ENCODE peak calls at places on chromosome 4, in ten cellular contexts. One of them, this sample, is unnamed.

GRCh38 chr4:128513664-128514484 is 226.3 kb upstream of the PGRMC2 start:
- DNase-seq in GM12865: no peak
- DNase-seq in heart right ventricle: no peak
- DNase-seq in ascending aorta: no peak
- DNase-seq in prostate gland: no peak
- DNase-seq in astrocyte of the spinal cord: peak
- DNase-seq in uterus: no peak
- DNase-seq in glutamatergic neuron: no peak
- DNase-seq in PC-3: no peak
- DNase-seq in WTC11: no peak
- DNase-seq in this sample: no peak

GRCh38 chr4:141140271-141141205 is 7.3 kb upstream of the RNF150 start:
- DNase-seq in GM12865: no peak
- DNase-seq in heart right ventricle: no peak
- DNase-seq in ascending aorta: no peak
- DNase-seq in prostate gland: no peak
- DNase-seq in astrocyte of the spinal cord: peak
- DNase-seq in uterus: no peak
- DNase-seq in glutamatergic neuron: no peak
- DNase-seq in PC-3: no peak
- DNase-seq in WTC11: no peak
- DNase-seq in this sample: no peak

GRCh38 chr4:94722748-94723147 is 35.0 kb upstream of the BMPR1B start:
- DNase-seq in GM12865: no peak
- DNase-seq in heart right ventricle: no peak
- DNase-seq in ascending aorta: no peak
- DNase-seq in prostate gland: no peak
- DNase-seq in astrocyte of the spinal cord: no peak
- DNase-seq in uterus: no peak
- DNase-seq in glutamatergic neuron: no peak
- DNase-seq in PC-3: no peak
- DNase-seq in WTC11: no peak
- DNase-seq in this sample: no peak

GRCh38 chr4:184833046-184833838 is 7.5 kb upstream of the ACSL1 start:
- DNase-seq in GM12865: no peak
- DNase-seq in heart right ventricle: no peak
- DNase-seq in ascending aorta: no peak
- DNase-seq in prostate gland: no peak
- DNase-seq in astrocyte of the spinal cord: no peak
- DNase-seq in uterus: no peak
- DNase-seq in glutamatergic neuron: peak
- DNase-seq in PC-3: no peak
- DNase-seq in WTC11: no peak
- DNase-seq in this sample: no peak

GRCh38 chr4:151541438-151542071 is 132.6 kb downstream of the FHIP1A start:
- DNase-seq in GM12865: no peak
- DNase-seq in heart right ventricle: no peak
- DNase-seq in ascending aorta: no peak
- DNase-seq in prostate gland: peak
- DNase-seq in astrocyte of the spinal cord: peak
- DNase-seq in uterus: peak
- DNase-seq in glutamatergic neuron: peak
- DNase-seq in PC-3: peak
- DNase-seq in WTC11: no peak
- DNase-seq in this sample: no peak

GRCh38 chr4:87353592-87353991 is 30.9 kb upstream of the HSD17B13 start:
- DNase-seq in GM12865: peak
- DNase-seq in heart right ventricle: peak
- DNase-seq in ascending aorta: no peak
- DNase-seq in prostate gland: no peak
- DNase-seq in astrocyte of the spinal cord: peak
- DNase-seq in uterus: peak
- DNase-seq in glutamatergic neuron: peak
- DNase-seq in PC-3: peak
- DNase-seq in WTC11: peak
- DNase-seq in this sample: peak

GRCh38 chr4:12393631-12394262 is 965.1 kb upstream of the HS3ST1 start:
- DNase-seq in GM12865: no peak
- DNase-seq in heart right ventricle: no peak
- DNase-seq in ascending aorta: no peak
- DNase-seq in prostate gland: no peak
- DNase-seq in astrocyte of the spinal cord: no peak
- DNase-seq in uterus: no peak
- DNase-seq in glutamatergic neuron: no peak
- DNase-seq in PC-3: no peak
- DNase-seq in WTC11: no peak
- DNase-seq in this sample: no peak

GRCh38 chr4:140851032-140851636 is 94.9 kb upstream of the TBC1D9 start:
- DNase-seq in GM12865: peak
- DNase-seq in heart right ventricle: no peak
- DNase-seq in ascending aorta: no peak
- DNase-seq in prostate gland: peak
- DNase-seq in astrocyte of the spinal cord: peak
- DNase-seq in uterus: peak
- DNase-seq in glutamatergic neuron: no peak
- DNase-seq in PC-3: peak
- DNase-seq in WTC11: peak
- DNase-seq in this sample: peak

GRCh38 chr4:124097447-124097846 is 615.1 kb downstream of the ANKRD50 start:
- DNase-seq in GM12865: no peak
- DNase-seq in heart right ventricle: no peak
- DNase-seq in ascending aorta: no peak
- DNase-seq in prostate gland: no peak
- DNase-seq in astrocyte of the spinal cord: no peak
- DNase-seq in uterus: no peak
- DNase-seq in glutamatergic neuron: no peak
- DNase-seq in PC-3: no peak
- DNase-seq in WTC11: no peak
- DNase-seq in this sample: no peak

GRCh38 chr4:109434007-109434792 is 585 bp downstream of the SEC24B start:
- DNase-seq in GM12865: peak
- DNase-seq in heart right ventricle: peak
- DNase-seq in ascending aorta: no peak
- DNase-seq in prostate gland: peak
- DNase-seq in astrocyte of the spinal cord: peak
- DNase-seq in uterus: peak
- DNase-seq in glutamatergic neuron: peak
- DNase-seq in PC-3: peak
- DNase-seq in WTC11: peak
- DNase-seq in this sample: peak

GRCh38 chr4:174713821-174714220 is 115.2 kb downstream of the GLRA3 start:
- DNase-seq in GM12865: no peak
- DNase-seq in heart right ventricle: no peak
- DNase-seq in ascending aorta: no peak
- DNase-seq in prostate gland: no peak
- DNase-seq in astrocyte of the spinal cord: no peak
- DNase-seq in uterus: no peak
- DNase-seq in glutamatergic neuron: no peak
- DNase-seq in PC-3: no peak
- DNase-seq in WTC11: no peak
- DNase-seq in this sample: no peak

GRCh38 chr4:677431-678293 is 3.3 kb downstream of the MYL5 start:
- DNase-seq in GM12865: peak
- DNase-seq in heart right ventricle: no peak
- DNase-seq in ascending aorta: no peak
- DNase-seq in prostate gland: peak
- DNase-seq in astrocyte of the spinal cord: no peak
- DNase-seq in uterus: no peak
- DNase-seq in glutamatergic neuron: peak
- DNase-seq in PC-3: peak
- DNase-seq in WTC11: no peak
- DNase-seq in this sample: no peak

GRCh38 chr4:182901337-182901736 is 15.8 kb downstream of the DCTD start:
- DNase-seq in GM12865: no peak
- DNase-seq in heart right ventricle: no peak
- DNase-seq in ascending aorta: no peak
- DNase-seq in prostate gland: no peak
- DNase-seq in astrocyte of the spinal cord: no peak
- DNase-seq in uterus: no peak
- DNase-seq in glutamatergic neuron: peak
- DNase-seq in PC-3: no peak
- DNase-seq in WTC11: no peak
- DNase-seq in this sample: no peak

GRCh38 chr4:155973639-155974475 is 20.2 kb upstream of the CTSO start:
- DNase-seq in GM12865: peak
- DNase-seq in heart right ventricle: no peak
- DNase-seq in ascending aorta: no peak
- DNase-seq in prostate gland: no peak
- DNase-seq in astrocyte of the spinal cord: peak
- DNase-seq in uterus: no peak
- DNase-seq in glutamatergic neuron: no peak
- DNase-seq in PC-3: peak
- DNase-seq in WTC11: no peak
- DNase-seq in this sample: no peak

DNA sequence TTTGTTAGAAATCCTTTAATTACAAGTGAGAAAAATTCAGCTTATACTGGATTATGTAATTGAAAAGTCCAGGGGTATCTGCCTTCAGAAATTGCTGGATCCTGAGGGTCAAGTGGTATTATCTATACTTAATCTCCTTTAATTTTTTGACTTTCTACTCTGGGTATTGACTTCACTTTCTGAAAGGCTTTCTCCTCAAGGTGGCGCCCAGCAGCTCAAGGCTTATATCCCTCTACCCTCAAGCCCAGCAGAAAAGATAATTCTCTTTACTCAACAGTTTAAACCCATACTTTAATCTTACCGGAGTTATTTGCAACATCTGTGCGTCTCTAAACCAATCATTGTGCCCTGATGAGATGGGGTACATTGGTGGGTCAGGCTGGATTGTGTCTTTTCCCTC is 129.5 kb downstream of the LARP7 start:
- DNase-seq in GM12865: peak
- DNase-seq in heart right ventricle: no peak
- DNase-seq in ascending aorta: no peak
- DNase-seq in prostate gland: no peak
- DNase-seq in astrocyte of the spinal cord: peak
- DNase-seq in uterus: no peak
- DNase-seq in glutamatergic neuron: peak
- DNase-seq in PC-3: peak
- DNase-seq in WTC11: peak
- DNase-seq in this sample: peak
- TF ChIP-seq CTCF in GM12865: peak
- TF ChIP-seq CTCF in heart right ventricle: no peak
- TF ChIP-seq CTCF in ascending aorta: no peak
- TF ChIP-seq CTCF in prostate gland: no peak
- TF ChIP-seq CTCF in astrocyte of the spinal cord: peak
- TF ChIP-seq CTCF in uterus: peak
- TF ChIP-seq CTCF in glutamatergic neuron: no peak
- TF ChIP-seq CTCF in PC-3: peak
- TF ChIP-seq CTCF in WTC11: no peak
- TF ChIP-seq CTCF in this sample: peak

GRCh38 chr4:136687118-136687517 is 845.2 kb downstream of the PCDH18 start:
- DNase-seq in GM12865: peak
- DNase-seq in heart right ventricle: no peak
- DNase-seq in ascending aorta: no peak
- DNase-seq in prostate gland: no peak
- DNase-seq in astrocyte of the spinal cord: no peak
- DNase-seq in uterus: no peak
- DNase-seq in glutamatergic neuron: no peak
- DNase-seq in PC-3: no peak
- DNase-seq in WTC11: peak
- DNase-seq in this sample: no peak
- TF ChIP-seq CTCF in GM12865: no peak
- TF ChIP-seq CTCF in heart right ventricle: no peak
- TF ChIP-seq CTCF in ascending aorta: no peak
- TF ChIP-seq CTCF in prostate gland: no peak
- TF ChIP-seq CTCF in astrocyte of the spinal cord: peak
- TF ChIP-seq CTCF in uterus: no peak
- TF ChIP-seq CTCF in glutamatergic neuron: no peak
- TF ChIP-seq CTCF in PC-3: no peak
- TF ChIP-seq CTCF in WTC11: peak
- TF ChIP-seq CTCF in this sample: no peak

GRCh38 chr4:55186123-55186522 is 60.7 kb upstream of the KDR start:
- DNase-seq in GM12865: no peak
- DNase-seq in heart right ventricle: no peak
- DNase-seq in ascending aorta: no peak
- DNase-seq in prostate gland: no peak
- DNase-seq in astrocyte of the spinal cord: no peak
- DNase-seq in uterus: no peak
- DNase-seq in glutamatergic neuron: no peak
- DNase-seq in PC-3: peak
- DNase-seq in WTC11: no peak
- DNase-seq in this sample: no peak

GRCh38 chr4:55183926-55184599 is 58.7 kb upstream of the KDR start:
- DNase-seq in GM12865: no peak
- DNase-seq in heart right ventricle: no peak
- DNase-seq in ascending aorta: no peak
- DNase-seq in prostate gland: no peak
- DNase-seq in astrocyte of the spinal cord: peak
- DNase-seq in uterus: peak
- DNase-seq in glutamatergic neuron: no peak
- DNase-seq in PC-3: peak
- DNase-seq in WTC11: peak
- DNase-seq in this sample: no peak

GRCh38 chr4:55181606-55182005 is 56.2 kb upstream of the KDR start:
- DNase-seq in GM12865: no peak
- DNase-seq in heart right ventricle: no peak
- DNase-seq in ascending aorta: no peak
- DNase-seq in prostate gland: no peak
- DNase-seq in astrocyte of the spinal cord: peak
- DNase-seq in uterus: no peak
- DNase-seq in glutamatergic neuron: no peak
- DNase-seq in PC-3: peak
- DNase-seq in WTC11: no peak
- DNase-seq in this sample: no peak

GRCh38 chr4:55186700-55187099 is 61.3 kb upstream of the KDR start:
- DNase-seq in GM12865: no peak
- DNase-seq in heart right ventricle: no peak
- DNase-seq in ascending aorta: no peak
- DNase-seq in prostate gland: no peak
- DNase-seq in astrocyte of the spinal cord: no peak
- DNase-seq in uterus: no peak
- DNase-seq in glutamatergic neuron: no peak
- DNase-seq in PC-3: no peak
- DNase-seq in WTC11: no peak
- DNase-seq in this sample: no peak

GRCh38 chr4:55184600-55185523 is 59.5 kb upstream of the KDR start:
- DNase-seq in GM12865: peak
- DNase-seq in heart right ventricle: no peak
- DNase-seq in ascending aorta: no peak
- DNase-seq in prostate gland: peak
- DNase-seq in astrocyte of the spinal cord: peak
- DNase-seq in uterus: no peak
- DNase-seq in glutamatergic neuron: no peak
- DNase-seq in PC-3: peak
- DNase-seq in WTC11: peak
- DNase-seq in this sample: peak
- TF ChIP-seq CTCF in GM12865: peak
- TF ChIP-seq CTCF in heart right ventricle: peak
- TF ChIP-seq CTCF in ascending aorta: no peak
- TF ChIP-seq CTCF in prostate gland: peak
- TF ChIP-seq CTCF in astrocyte of the spinal cord: peak
- TF ChIP-seq CTCF in uterus: no peak
- TF ChIP-seq CTCF in glutamatergic neuron: no peak
- TF ChIP-seq CTCF in PC-3: peak
- TF ChIP-seq CTCF in WTC11: peak
- TF ChIP-seq CTCF in this sample: no peak

DNA sequence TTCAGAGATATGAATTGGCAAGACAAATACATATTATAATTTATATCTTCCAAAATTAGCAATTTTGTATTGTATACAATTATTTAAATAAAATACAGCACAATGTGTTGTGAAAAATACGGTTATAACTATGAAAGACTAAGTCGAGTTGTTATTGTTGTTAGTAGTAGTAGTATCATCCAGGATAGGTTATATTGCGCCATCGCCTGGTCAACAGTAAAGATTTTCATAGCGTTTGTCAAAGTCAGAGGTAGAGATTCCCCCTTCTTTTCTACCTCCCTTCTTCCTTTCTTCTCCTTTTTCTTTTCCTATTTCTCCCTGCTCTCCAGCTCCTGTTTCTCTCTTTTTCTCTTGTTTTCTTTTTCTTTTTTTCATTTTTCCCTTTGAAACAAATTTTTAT is 499.1 kb upstream of the EPHA5 start:
- DNase-seq in GM12865: no peak
- DNase-seq in heart right ventricle: no peak
- DNase-seq in ascending aorta: no peak
- DNase-seq in prostate gland: no peak
- DNase-seq in astrocyte of the spinal cord: peak
- DNase-seq in uterus: no peak
- DNase-seq in glutamatergic neuron: peak
- DNase-seq in PC-3: peak
- DNase-seq in WTC11: no peak
- DNase-seq in this sample: no peak
- TF ChIP-seq CTCF in GM12865: no peak
- TF ChIP-seq CTCF in heart right ventricle: no peak
- TF ChIP-seq CTCF in ascending aorta: no peak
- TF ChIP-seq CTCF in prostate gland: no peak
- TF ChIP-seq CTCF in astrocyte of the spinal cord: peak
- TF ChIP-seq CTCF in uterus: no peak
- TF ChIP-seq CTCF in glutamatergic neuron: no peak
- TF ChIP-seq CTCF in PC-3: peak
- TF ChIP-seq CTCF in WTC11: no peak
- TF ChIP-seq CTCF in this sample: no peak

This sample was measured in GM13976.